ENCODE peak calls at places on chromosome 16, in ten cellular contexts. D is EL; U is colonic mucosa; O is NCI-H187; M is activated CD8-positive, alpha-beta memory T cell treated with anti-CD3 and anti-CD28 coated beads for 4 hours; S is effector CD4-positive, alpha-beta T cell; N is iPS-NIHi11; Q is stimulated activated CD4-positive, alpha-beta T cell treated with anti-CD3 and anti-CD28 coated beads, Interleukin-2, amount 100 ng/mL, for 4 hours; T is fibroblast of pulmonary artery; L is stimulated activated CD8-positive, alpha-beta memory T cell treated with anti-CD3 and anti-CD28 coated beads, Interleukin-7, amount 100 ng/mL, for 1 hour. C is an unnamed sample.

GRCh38 chr16:6104423-6104822 is 1006.8 kb upstream of the EEF2KMT start:
- DNase-seq in N (no peak), T (no peak), Q (no peak), S (no peak), D (no peak), U (no peak), O (no peak), L (no peak), M (no peak), C (no peak)

GRCh38 chr16:57530104-57530522 is 6.3 kb downstream of the CCDC102A start:
- DNase-seq in T (peak), N (no peak), O (no peak), U (peak), Q (peak), M (peak), D (peak), L (peak), S (peak), C (peak)

GRCh38 chr16:25874196-25874595 is 182.4 kb downstream of the HS3ST4 start:
- DNase-seq in N (no peak), M (no peak), L (no peak), U (no peak), S (no peak), O (no peak), T (no peak), Q (no peak), D (no peak), C (no peak)

GRCh38 chr16:77696149-77696548 is 26.2 kb upstream of the NUDT7 start:
- DNase-seq in L (no peak), U (no peak), O (no peak), D (no peak), T (no peak), M (no peak), N (peak), S (no peak), Q (no peak), C (no peak)

GRCh38 chr16:56701534-56701933 is 19.3 kb downstream of the MT1X start:
- DNase-seq in S (no peak), M (no peak), O (no peak), U (no peak), Q (no peak), L (no peak), N (no peak), D (no peak), T (no peak), C (no peak)

GRCh38 chr16:81174644-81175324 is 63.7 kb upstream of the BCO1 start:
- DNase-seq in Q (no peak), M (no peak), N (no peak), T (no peak), U (no peak), O (no peak), D (peak), S (no peak), L (no peak), C (no peak)

GRCh38 chr16:11422381-11423314 is 77.4 kb downstream of the RMI2 start:
- DNase-seq in M (no peak), T (no peak), U (no peak), D (no peak), Q (no peak), S (no peak), O (no peak), L (no peak), N (no peak), C (no peak)

GRCh38 chr16:85029413-85029794 is 1.8 kb downstream of the KIAA0513 start:
- DNase-seq in T (no peak), O (no peak), L (no peak), S (peak), Q (peak), D (peak), N (no peak), M (no peak), U (no peak), C (no peak)

GRCh38 chr16:56102159-56102798 is 89.0 kb upstream of the GNAO1 start:
- DNase-seq in D (peak), L (no peak), U (peak), S (no peak), T (peak), Q (no peak), M (no peak), N (peak), O (peak), C (no peak)